ENCODE peak calls at places on chromosomes 7 and 10, in ten cellular contexts. L is G401, Y is Karpas-422, G is NCI-H1048, R is BE2C, M is progenitor cell of endocrine pancreas, Q is occipital lobe, V is tibial artery, A is GM03348, P is AG08395. D is an unnamed sample.

GRCh38 chr7:47570649-47571050 is 11.3 kb downstream of the TNS3 start:
- DNase-seq in L (no peak), Y (no peak), G (no peak), R (no peak), M (no peak), Q (no peak), V (peak), A (peak), P (peak), D (peak)

GRCh38 chr10:58473966-58474365 is 38.7 kb upstream of the BICC1 start:
- DNase-seq in L (no peak), Y (no peak), G (no peak), R (no peak), M (no peak), Q (no peak), V (no peak), A (no peak), P (no peak), D (no peak)

GRCh38 chr10:20144268-20144667 is 328.0 kb downstream of the PLXDC2 start:
- DNase-seq in L (no peak), Y (no peak), G (no peak), R (no peak), M (no peak), Q (no peak), V (no peak), A (no peak), P (no peak), D (no peak)

GRCh38 chr10:30228638-30229037 is 120.4 kb downstream of the MTPAP start:
- DNase-seq in L (no peak), Y (no peak), G (no peak), R (no peak), M (no peak), Q (no peak), V (peak), A (peak), P (no peak), D (no peak)

GRCh38 chr7:37208528-37208927 is 240.1 kb downstream of the ELMO1 start:
- DNase-seq in L (peak), Y (peak), G (peak), R (peak), M (no peak), Q (peak), V (peak), A (peak), P (peak), D (peak)

GRCh38 chr7:44259547-44260457 is 59.0 kb downstream of the YKT6 start:
- DNase-seq in L (peak), Y (no peak), G (no peak), R (no peak), M (no peak), Q (peak), V (peak), A (peak), P (peak), D (peak)

GRCh38 chr10:132397036-132397541 is at the start of gene PWWP2B:
- DNase-seq in L (no peak), Y (no peak), G (no peak), R (peak), M (no peak), Q (no peak), V (no peak), A (peak), P (peak), D (peak)

GRCh38 chr10:22252801-22253577 is 35.2 kb upstream of the EBLN1 start:
- DNase-seq in L (peak), Y (no peak), G (no peak), R (peak), M (peak), Q (peak), V (peak), A (peak), P (peak), D (peak)

GRCh38 chr10:69856601-69857166 is 55.0 kb downstream of the COL13A1 start:
- DNase-seq in L (no peak), Y (no peak), G (no peak), R (no peak), M (no peak), Q (no peak), V (no peak), A (no peak), P (no peak), D (no peak)

GRCh38 chr10:23141995-23142394 is 46.6 kb downstream of the MSRB2 start:
- DNase-seq in L (no peak), Y (no peak), G (no peak), R (no peak), M (no peak), Q (no peak), V (no peak), A (no peak), P (no peak), D (no peak)

GRCh38 chr7:107994366-107994765 is 8.6 kb downstream of the LAMB1 start:
- DNase-seq in L (no peak), Y (no peak), G (no peak), R (no peak), M (no peak), Q (no peak), V (no peak), A (no peak), P (no peak), D (no peak)

GRCh38 chr10:62025901-62026879 is 124.7 kb downstream of the ARID5B start:
- DNase-seq in L (no peak), Y (no peak), G (no peak), R (no peak), M (no peak), Q (no peak), V (no peak), A (peak), P (peak), D (no peak)

GRCh38 chr10:806451-807162 is 117.1 kb upstream of the DIP2C start:
- DNase-seq in L (no peak), Y (no peak), G (no peak), R (no peak), M (no peak), Q (no peak), V (no peak), A (no peak), P (no peak), D (peak)

GRCh38 chr7:156096806-156097538 is 284.7 kb upstream of the SHH start:
- DNase-seq in L (no peak), Y (peak), G (no peak), R (no peak), M (no peak), Q (no peak), V (peak), A (no peak), P (no peak), D (no peak)

GRCh38 chr10:18109471-18109870 is 30.8 kb upstream of the CACNB2 start:
- DNase-seq in L (peak), Y (no peak), G (no peak), R (no peak), M (no peak), Q (no peak), V (no peak), A (no peak), P (no peak), D (no peak)

GRCh38 chr10:102656026-102656425 is 11.7 kb downstream of the TRIM8 start:
- DNase-seq in L (no peak), Y (no peak), G (no peak), R (no peak), M (no peak), Q (no peak), V (no peak), A (no peak), P (no peak), D (no peak)

GRCh38 chr7:51313276-51314035 is 3.2 kb downstream of the COBL start:
- DNase-seq in L (no peak), Y (no peak), G (no peak), R (no peak), M (no peak), Q (no peak), V (no peak), A (no peak), P (no peak), D (no peak)

GRCh38 chr7:126698446-126698845 is 554.3 kb downstream of the GRM8 start:
- DNase-seq in L (no peak), Y (no peak), G (no peak), R (no peak), M (no peak), Q (no peak), V (no peak), A (no peak), P (no peak), D (no peak)

GRCh38 chr10:44300666-44301649 is 83.9 kb downstream of the CXCL12 start:
- DNase-seq in L (peak), Y (peak), G (peak), R (peak), M (no peak), Q (peak), V (no peak), A (peak), P (peak), D (peak)

GRCh38 chr7:44466300-44467216 is 23.9 kb downstream of the NUDCD3 start:
- DNase-seq in L (no peak), Y (no peak), G (no peak), R (no peak), M (no peak), Q (no peak), V (no peak), A (peak), P (no peak), D (no peak)

GRCh38 chr7:1339611-1340010 is 106.9 kb downstream of the UNCX start:
- DNase-seq in L (no peak), Y (no peak), G (no peak), R (no peak), M (no peak), Q (no peak), V (no peak), A (no peak), P (no peak), D (no peak)

GRCh38 chr7:95718556-95719410 is 53.6 kb upstream of the DYNC1I1 start:
- DNase-seq in L (peak), Y (peak), G (no peak), R (no peak), M (no peak), Q (no peak), V (no peak), A (peak), P (peak), D (no peak)

GRCh38 chr7:72196176-72196575 is 216.0 kb downstream of the CALN1 start:
- DNase-seq in L (no peak), Y (no peak), G (no peak), R (no peak), M (no peak), Q (no peak), V (no peak), A (no peak), P (no peak), D (no peak)

GRCh38 chr7:158123214-158123613 is 464.4 kb downstream of the PTPRN2 start:
- DNase-seq in L (no peak), Y (no peak), G (no peak), R (no peak), M (no peak), Q (no peak), V (peak), A (no peak), P (no peak), D (no peak)

GRCh38 chr7:20199015-20199737 is 18.0 kb downstream of the MACC1 start:
- DNase-seq in L (peak), Y (peak), G (no peak), R (peak), M (no peak), Q (no peak), V (peak), A (peak), P (peak), D (no peak)

GRCh38 chr7:108461855-108462254 is 5.6 kb upstream of the NRCAM start:
- DNase-seq in L (peak), Y (no peak), G (no peak), R (peak), M (no peak), Q (no peak), V (no peak), A (no peak), P (no peak), D (peak)

D was measured in adrenal gland.